ENCODE peak calls at places on chromosomes 7 and 10, in six cellular contexts. L is activated gamma-delta T cell treated with anti-CD3 and anti-CD28 coated beads, Interleukin-2, amount 50 U/mL, for 16 hours; X is NCI-H1417; W is HT1080; Z is iPS DF 19.7; E is cardiac muscle cell. A is an unnamed sample.

GRCh38 chr7:52088008-52088787 is 771.6 kb upstream of the COBL start:
- DNase-seq in L (no peak), X (no peak), W (no peak), E (no peak), Z (peak; percentile 71), A (no peak)

GRCh38 chr10:92594194-92594593 is 1.3 kb downstream of the KIF11 start:
- DNase-seq in E (no peak), W (no peak), X (peak; percentile 23), L (no peak), Z (no peak), A (no peak)

GRCh38 chr7:2171855-2172254 is 60.9 kb downstream of the MAD1L1 start:
- DNase-seq in L (no peak), Z (no peak), X (peak; percentile 17), E (no peak), W (no peak), A (no peak)

GRCh38 chr10:74297389-74298080 is 146.5 kb downstream of the ADK start:
- DNase-seq in L (no peak), E (no peak), W (no peak), X (no peak), Z (no peak), A (no peak)

GRCh38 chr7:99734987-99735386 is at the start of gene CYP3A7:
- DNase-seq in W (no peak), E (no peak), X (no peak), Z (no peak), L (no peak), A (no peak)

GRCh38 chr7:98289333-98289875 is 7.9 kb downstream of the BRI3 start:
- DNase-seq in Z (no peak), X (no peak), W (no peak), E (no peak), L (no peak), A (no peak)

GRCh38 chr7:37284805-37285211 is 163.9 kb downstream of the ELMO1 start:
- DNase-seq in Z (peak; percentile 23), W (peak; percentile 46), L (peak; percentile 4), E (peak; percentile 71), X (peak; percentile 44), A (no peak)

GRCh38 chr7:144594580-144594979 is 191.1 kb upstream of the NOBOX start:
- DNase-seq in W (no peak), Z (no peak), E (no peak), X (no peak), L (no peak), A (no peak)

GRCh38 chr7:113289140-113289740 is 170.9 kb upstream of the SMIM30 start:
- DNase-seq in X (peak; percentile 8), E (peak; percentile 58), Z (peak; percentile 9), L (no peak), W (peak; percentile 67), A (peak; percentile 7)

GRCh38 chr10:129544205-129545202 is 77.5 kb downstream of the MGMT start:
- DNase-seq in X (no peak), L (no peak), W (no peak), Z (no peak), E (no peak), A (no peak)

GRCh38 chr10:73218466-73219191 is 28.4 kb downstream of the DNAJC9 start:
- DNase-seq in L (no peak), X (peak; percentile 4), E (peak; percentile 54), W (peak; percentile 8), Z (no peak), A (peak; percentile 31)

GRCh38 chr7:108266489-108266888 is 136.3 kb upstream of the LAMB4 start:
- DNase-seq in L (no peak), X (no peak), Z (no peak), W (peak; percentile 35), E (no peak), A (peak; percentile 36)

GRCh38 chr7:28002638-28003037 is 178.0 kb downstream of the JAZF1 start:
- DNase-seq in E (peak; percentile 62), Z (peak; percentile 33), L (no peak), W (peak; percentile 44), X (no peak), A (peak; percentile 24)

GRCh38 chr7:22559829-22560489 is 60.0 kb upstream of the STEAP1B start:
- DNase-seq in E (peak; percentile 90), L (peak; percentile 10), W (peak; percentile 79), Z (no peak), X (peak; percentile 92), A (peak; percentile 92)

GRCh38 chr10:11655839-11656238 is 44.4 kb upstream of the USP6NL start:
- DNase-seq in E (no peak), W (no peak), X (no peak), L (no peak), Z (no peak), A (no peak)

GRCh38 chr7:41975854-41976253 is 261.2 kb downstream of the GLI3 start:
- DNase-seq in W (no peak), Z (no peak), E (peak; percentile 64), L (no peak), X (no peak), A (peak; percentile 32)

GRCh38 chr10:76558586-76558985 is 1079.0 kb downstream of the KCNMA1 start:
- DNase-seq in W (no peak), X (no peak), Z (no peak), L (no peak), E (peak; percentile 63), A (peak; percentile 94)

GRCh38 chr10:74118794-74119193 is 31.8 kb downstream of the AP3M1 start:
- DNase-seq in Z (no peak), E (no peak), W (peak; percentile 58), X (no peak), L (no peak), A (peak; percentile 70)

GRCh38 chr10:70540089-70540788 is 61.7 kb downstream of the PALD1 start:
- DNase-seq in W (no peak), L (no peak), Z (no peak), X (no peak), E (peak; percentile 25), A (no peak)

GRCh38 chr7:79240413-79240812 is 213.1 kb downstream of the MAGI2 start:
- DNase-seq in L (no peak), X (no peak), Z (no peak), E (no peak), W (no peak), A (peak; percentile 29)

GRCh38 chr7:94335586-94335985 is 59.1 kb upstream of the COL1A2 start:
- DNase-seq in W (peak; percentile 43), E (no peak), L (no peak), Z (no peak), X (no peak), A (no peak)

GRCh38 chr7:99990417-99990816 is 14.6 kb upstream of the AZGP1 start:
- DNase-seq in Z (no peak), L (no peak), E (no peak), W (no peak), X (peak; percentile 85), A (no peak)

GRCh38 chr10:43262043-43262901 is 4.6 kb downstream of the RASGEF1A start:
- DNase-seq in L (no peak), E (no peak), X (peak; percentile 83), W (no peak), Z (no peak), A (no peak)

GRCh38 chr10:71725998-71726672 is 6.6 kb upstream of the C10orf105 start:
- DNase-seq in Z (no peak), W (no peak), L (peak; percentile 68), E (peak; percentile 58), X (no peak), A (no peak)

GRCh38 chr10:108358912-108359311 is 1194.4 kb upstream of the SORCS1 start:
- DNase-seq in W (peak; percentile 96), L (no peak), Z (no peak), E (peak; percentile 83), X (no peak), A (peak; percentile 80)

GRCh38 chr7:123601530-123601929 is at the start of gene ASB15:
- DNase-seq in L (no peak), Z (no peak), X (peak; percentile 77), E (no peak), W (no peak), A (no peak)

GRCh38 chr7:28358423-28358868 is 53.9 kb upstream of the CREB5 start:
- DNase-seq in Z (peak; percentile 50), L (no peak), E (peak; percentile 74), X (no peak), W (peak; percentile 88), A (peak; percentile 98)

GRCh38 chr7:2042650-2043049 is 190.1 kb downstream of the MAD1L1 start:
- DNase-seq in L (no peak), E (no peak), Z (no peak), W (no peak), X (no peak), A (no peak)

GRCh38 chr7:29623976-29624375 is 60.3 kb downstream of the PRR15 start:
- DNase-seq in L (no peak), Z (no peak), E (no peak), X (peak; percentile 43), W (no peak), A (peak; percentile 74)

GRCh38 chr10:31749981-31750850 is 178.4 kb downstream of the ARHGAP12 start:
- DNase-seq in E (peak; percentile 48), W (no peak), Z (no peak), X (peak; percentile 91), L (no peak), A (peak; percentile 54)

GRCh38 chr10:91350651-91351081 is 59.5 kb upstream of the HECTD2 start:
- DNase-seq in L (no peak), E (peak; percentile 30), Z (no peak), W (peak; percentile 36), X (peak; percentile 8), A (peak; percentile 19)